ENCODE peak calls at places on chromosomes 6 and 20, in six cellular contexts. S is NCI-H748 treated with DMSO at 0.1 percent for 48 hours; U is stimulated activated CD4-positive, alpha-beta T cell treated with anti-CD3 and anti-CD28 coated beads, Interleukin-2, amount 100 ng/mL, for 48 hours; L is non-pigmented ciliary epithelial cell; J is H7; C is activated effector memory CD4-positive, alpha-beta T cell treated with Interleukin-2 at 50 U/mL for 16 hours. F is an unnamed sample.

GRCh38 chr6:77368660-77369313 is 94.5 kb downstream of the HTR1B start:
- DNase-seq in C (no peak), U (no peak), J (no peak), S (no peak), L (no peak), F (peak; percentile 19)

GRCh38 chr6:28725890-28726348 is 197.9 kb downstream of the TRIM27 start:
- DNase-seq in J (peak; percentile 38), S (peak; percentile 23), L (no peak), U (no peak), C (no peak), F (no peak)

GRCh38 chr6:18053071-18053475 is 65.6 kb upstream of the KIF13A start:
- DNase-seq in L (no peak), U (no peak), C (no peak), J (no peak), S (no peak), F (no peak)

GRCh38 chr20:44324343-44324742 is 12.5 kb upstream of the R3HDML start:
- DNase-seq in C (no peak), U (no peak), L (no peak), S (no peak), J (peak; percentile 49), F (no peak)

GRCh38 chr6:111162504-111162903 is 75.2 kb downstream of the SLC16A10 start:
- DNase-seq in U (no peak), S (no peak), C (no peak), L (no peak), J (no peak), F (no peak)

GRCh38 chr6:16776394-16777017 is 15.2 kb upstream of the ATXN1 start:
- DNase-seq in U (no peak), L (no peak), J (no peak), S (no peak), C (no peak), F (peak; percentile 23)

GRCh38 chr6:6696867-6697531 is 108.5 kb downstream of the LY86 start:
- DNase-seq in L (no peak), J (peak; percentile 79), S (peak; percentile 58), C (no peak), U (peak; percentile 38), F (peak; percentile 64)

GRCh38 chr6:46052479-46052878 is 36.8 kb upstream of the CLIC5 start:
- DNase-seq in L (no peak), U (no peak), S (no peak), J (no peak), C (no peak), F (no peak)

GRCh38 chr6:25173951-25174474 is 105.2 kb upstream of the CARMIL1 start:
- DNase-seq in J (no peak), C (no peak), S (no peak), U (no peak), L (peak; percentile 95), F (peak; percentile 95)

GRCh38 chr6:105099371-105099770 is 80.4 kb downstream of the POPDC3 start:
- DNase-seq in U (no peak), J (no peak), L (no peak), C (no peak), S (no peak), F (no peak)

GRCh38 chr6:111092006-111092405 is 4.7 kb downstream of the SLC16A10 start:
- DNase-seq in J (no peak), C (no peak), U (no peak), L (no peak), S (no peak), F (no peak)

GRCh38 chr20:53811577-53811976 is 217.9 kb upstream of the ZNF217 start:
- DNase-seq in C (no peak), U (no peak), S (no peak), J (no peak), L (no peak), F (no peak)

F was measured in renal cortical epithelial cell.